ENCODE peak calls at places on chromosomes 13 and 19, in six cellular contexts. One of them, this sample, is unnamed.

GRCh38 chr13:34025746-34026145 is 207.8 kb downstream of the RFC3 start:
- DNase-seq in HTR-8/SVneo: no peak
- DNase-seq in cardiac muscle cell: peak
- DNase-seq in fibroblast of lung: peak
- DNase-seq in activated T-cell treated with anti-CD3 and anti-CD28 coated beads for 1 hour: no peak
- DNase-seq in stomach: no peak
- DNase-seq in this sample: no peak

GRCh38 chr13:30690282-30691188 is 44.8 kb upstream of the ALOX5AP start:
- DNase-seq in HTR-8/SVneo: no peak
- DNase-seq in cardiac muscle cell: peak
- DNase-seq in fibroblast of lung: peak
- DNase-seq in activated T-cell treated with anti-CD3 and anti-CD28 coated beads for 1 hour: no peak
- DNase-seq in stomach: peak
- DNase-seq in this sample: no peak

GRCh38 chr19:23118400-23118799 is 1.6 kb downstream of the ZNF730 start:
- DNase-seq in HTR-8/SVneo: no peak
- DNase-seq in cardiac muscle cell: no peak
- DNase-seq in fibroblast of lung: no peak
- DNase-seq in activated T-cell treated with anti-CD3 and anti-CD28 coated beads for 1 hour: no peak
- DNase-seq in stomach: no peak
- DNase-seq in this sample: no peak

GRCh38 chr19:30361721-30362120 is 10.5 kb upstream of the ZNF536 start:
- DNase-seq in HTR-8/SVneo: no peak
- DNase-seq in cardiac muscle cell: no peak
- DNase-seq in fibroblast of lung: no peak
- DNase-seq in activated T-cell treated with anti-CD3 and anti-CD28 coated beads for 1 hour: no peak
- DNase-seq in stomach: peak
- DNase-seq in this sample: no peak

GRCh38 chr19:50639121-50640112 is at the start of gene SYT3:
- DNase-seq in HTR-8/SVneo: peak
- DNase-seq in cardiac muscle cell: peak
- DNase-seq in fibroblast of lung: peak
- DNase-seq in activated T-cell treated with anti-CD3 and anti-CD28 coated beads for 1 hour: peak
- DNase-seq in stomach: peak
- DNase-seq in this sample: peak

GRCh38 chr19:19627716-19628498 is at the start of gene LPAR2:
- DNase-seq in HTR-8/SVneo: no peak
- DNase-seq in cardiac muscle cell: peak
- DNase-seq in fibroblast of lung: no peak
- DNase-seq in activated T-cell treated with anti-CD3 and anti-CD28 coated beads for 1 hour: peak
- DNase-seq in stomach: peak
- DNase-seq in this sample: peak

GRCh38 chr13:67515895-67516294 is 285.8 kb upstream of the PCDH9 start:
- DNase-seq in HTR-8/SVneo: peak
- DNase-seq in cardiac muscle cell: no peak
- DNase-seq in fibroblast of lung: peak
- DNase-seq in activated T-cell treated with anti-CD3 and anti-CD28 coated beads for 1 hour: no peak
- DNase-seq in stomach: no peak
- DNase-seq in this sample: no peak

GRCh38 chr13:48828962-48829405 is 146.7 kb upstream of the FNDC3A start:
- DNase-seq in HTR-8/SVneo: no peak
- DNase-seq in cardiac muscle cell: no peak
- DNase-seq in fibroblast of lung: no peak
- DNase-seq in activated T-cell treated with anti-CD3 and anti-CD28 coated beads for 1 hour: no peak
- DNase-seq in stomach: no peak
- DNase-seq in this sample: no peak

GRCh38 chr19:367963-368623 is 23.5 kb upstream of the MIER2 start:
- DNase-seq in HTR-8/SVneo: no peak
- DNase-seq in cardiac muscle cell: no peak
- DNase-seq in fibroblast of lung: no peak
- DNase-seq in activated T-cell treated with anti-CD3 and anti-CD28 coated beads for 1 hour: no peak
- DNase-seq in stomach: no peak
- DNase-seq in this sample: no peak

GRCh38 chr19:10237702-10238101 is 6.6 kb upstream of the S1PR2 start:
- DNase-seq in HTR-8/SVneo: no peak
- DNase-seq in cardiac muscle cell: no peak
- DNase-seq in fibroblast of lung: no peak
- DNase-seq in activated T-cell treated with anti-CD3 and anti-CD28 coated beads for 1 hour: no peak
- DNase-seq in stomach: no peak
- DNase-seq in this sample: no peak